ENCODE peak calls at places on chromosomes 1 and 21, in four cellular contexts. E is OCI-LY7, M is A673, S is RWPE2. Q is an unnamed sample.

GRCh38 chr1:64745181-64745985 is 508 bp downstream of the RAVER2 start:
- DNase-seq in E (no peak), M (peak; percentile 77), S (peak; percentile 54), Q (peak; percentile 33)

GRCh38 chr1:24155011-24155782 is 12.3 kb upstream of the IL22RA1 start:
- DNase-seq in E (peak; percentile 16), M (peak; percentile 23), S (no peak), Q (no peak)

GRCh38 chr1:72399807-72400206 is 117.5 kb upstream of the NEGR1 start:
- DNase-seq in E (no peak), M (no peak), S (no peak), Q (no peak)

GRCh38 chr1:221841291-221841982 is 99.5 kb upstream of the DUSP10 start:
- DNase-seq in E (no peak), M (no peak), S (no peak), Q (no peak)

GRCh38 chr1:4262665-4263064 is 362.6 kb upstream of the C1orf174 start:
- DNase-seq in E (no peak), M (no peak), S (no peak), Q (no peak)

GRCh38 chr1:85339089-85339488 is 62.7 kb upstream of the BCL10 start:
- DNase-seq in E (no peak), M (no peak), S (no peak), Q (no peak)

GRCh38 chr1:54884135-54884586 is 2.8 kb downstream of the DHCR24 start:
- DNase-seq in E (no peak), M (no peak), S (no peak), Q (peak; percentile 17)

GRCh38 chr1:240602189-240602588 is 9.8 kb downstream of the GREM2 start:
- DNase-seq in E (no peak), M (no peak), S (no peak), Q (no peak)

GRCh38 chr1:41860771-41861170 is 58.0 kb downstream of the HIVEP3 start:
- DNase-seq in E (no peak), M (no peak), S (no peak), Q (no peak)

GRCh38 chr1:152167835-152168534 is 9.0 kb upstream of the RPTN start:
- DNase-seq in E (no peak), M (no peak), S (peak; percentile 93), Q (peak; percentile 22)

GRCh38 chr1:160607051-160608032 is 28.0 kb upstream of the CD84 start:
- DNase-seq in E (peak; percentile 93), M (peak; percentile 88), S (no peak), Q (peak; percentile 95)

GRCh38 chr1:184152944-184153343 is 101.4 kb downstream of the TSEN15 start:
- DNase-seq in E (no peak), M (no peak), S (no peak), Q (no peak)

GRCh38 chr1:180167021-180167701 is 12.5 kb downstream of the QSOX1 start:
- DNase-seq in E (no peak), M (peak; percentile 66), S (no peak), Q (no peak)

GRCh38 chr1:35443768-35444518 is 113.3 kb downstream of the KIAA0319L start:
- DNase-seq in E (peak; percentile 7), M (peak; percentile 50), S (no peak), Q (no peak)

GRCh38 chr1:5200006-5200405 is 545.6 kb downstream of the AJAP1 start:
- DNase-seq in E (no peak), M (no peak), S (no peak), Q (no peak)

GRCh38 chr1:36872126-36872754 is 162.1 kb downstream of the GRIK3 start:
- DNase-seq in E (no peak), M (no peak), S (no peak), Q (no peak)

GRCh38 chr1:235758931-235759330 is 107.8 kb downstream of the LYST start:
- DNase-seq in E (no peak), M (peak; percentile 1), S (peak; percentile 77), Q (no peak)

GRCh38 chr1:29523531-29523930 is 287.2 kb downstream of the PTPRU start:
- DNase-seq in E (no peak), M (no peak), S (peak; percentile 10), Q (no peak)

GRCh38 chr1:192639607-192640368 is 3.8 kb downstream of the RGS13 start:
- DNase-seq in E (peak; percentile 42), M (peak; percentile 7), S (no peak), Q (no peak)

DNA sequence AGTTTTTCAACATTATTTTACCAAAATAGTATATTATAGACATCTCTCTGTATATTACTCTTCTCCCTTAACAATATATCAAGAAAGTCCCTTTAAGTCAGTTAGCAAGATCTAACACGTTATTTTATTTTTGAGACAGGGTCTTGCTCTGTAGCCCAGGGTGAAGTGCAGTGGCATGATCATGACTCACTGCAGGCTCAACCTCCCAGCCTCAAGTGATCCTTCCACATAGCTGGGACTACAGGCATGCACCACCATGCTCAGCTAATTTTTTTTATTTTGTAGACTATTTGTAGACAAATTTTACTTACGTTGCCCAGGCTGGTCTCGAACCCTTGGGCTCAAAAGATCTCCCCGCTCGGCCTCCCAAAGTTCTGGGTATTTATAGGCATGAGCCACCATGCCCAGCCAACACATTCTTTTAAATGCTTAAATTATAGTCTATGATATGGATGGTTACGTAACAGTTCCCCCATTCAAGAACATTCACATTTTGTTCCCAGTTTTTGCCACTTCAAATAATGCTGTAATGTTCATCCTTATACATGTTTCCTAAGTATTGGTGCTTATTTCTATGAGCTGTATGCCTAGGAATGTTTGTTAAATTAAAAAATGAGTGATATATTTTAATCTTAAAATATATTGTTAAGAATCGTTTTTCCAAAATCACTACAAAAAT is 70.4 kb downstream of the TUT4 start:
- DNase-seq in E (no peak), M (no peak), S (no peak), Q (no peak)
- H3K4me3 ChIP-seq in E (no peak overlapping the region), M (no peak overlapping the region), S (no peak overlapping the region), Q (no peak overlapping the region)

DNA sequence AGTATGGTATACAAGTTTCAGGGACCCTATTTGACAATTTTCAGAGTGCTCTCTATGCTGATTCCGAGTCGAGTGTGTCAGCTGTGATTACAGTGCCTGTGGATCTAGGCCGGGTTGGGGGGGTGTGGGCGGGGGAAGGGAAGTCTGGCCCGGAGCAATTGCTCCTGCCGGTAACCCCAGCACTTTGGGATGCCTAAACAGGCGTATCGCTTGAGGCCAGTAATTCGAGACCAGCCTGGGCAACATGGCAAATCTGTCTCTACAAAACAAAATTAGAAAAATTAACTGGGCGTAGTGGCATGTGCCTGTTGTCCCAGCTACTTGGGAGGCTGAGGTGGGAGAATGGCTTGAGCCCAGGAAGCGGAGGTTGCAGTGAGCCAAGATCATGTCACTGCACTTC is 1.6 kb upstream of the IL10RB start:
- DNase-seq in E (no peak), M (no peak), S (no peak), Q (no peak)
- H3K4me3 ChIP-seq in E (no peak overlapping the region), M (no peak overlapping the region), S (no peak overlapping the region), Q (no peak overlapping the region)

GRCh38 chr1:9416918-9417500 is 122.3 kb upstream of the SLC25A33 start:
- DNase-seq in E (no peak), M (no peak), S (no peak), Q (no peak)

GRCh38 chr1:9416506-9416905 is 122.8 kb upstream of the SLC25A33 start:
- DNase-seq in E (peak; percentile 50), M (no peak), S (no peak), Q (no peak)

GRCh38 chr1:9413143-9413876 is 120.6 kb downstream of the SPSB1 start:
- DNase-seq in E (peak; percentile 90), M (no peak), S (no peak), Q (peak; percentile 81)

GRCh38 chr1:9410737-9411297 is 118.1 kb downstream of the SPSB1 start:
- DNase-seq in E (peak; percentile 71), M (peak; percentile 41), S (no peak), Q (peak; percentile 93)

GRCh38 chr1:9413877-9414213 is 121.2 kb downstream of the SPSB1 start:
- DNase-seq in E (no peak), M (no peak), S (no peak), Q (no peak)
- H3K4me3 ChIP-seq in E (peak overlapping the region; percentile 57), M (no peak overlapping the region), S (no peak overlapping the region), Q (peak overlapping the region; percentile 31)

GRCh38 chr1:220325306-220325995 is 53.2 kb upstream of the RAB3GAP2 start:
- DNase-seq in E (no peak), M (no peak), S (no peak), Q (no peak)
- H3K4me3 ChIP-seq in E (no peak overlapping the region), M (no peak overlapping the region), S (no peak overlapping the region), Q (no peak overlapping the region)

Q was measured in Jurkat, Clone E6-1.